ENCODE peak calls at places on chromosomes 12 and 14, in ten cellular contexts. A is bronchial epithelial cell, D is Peyer's patch, H is cardiac muscle cell, P is amniotic epithelial cell, J is fibroblast of mammary gland, V is lower leg skin, B is LoVo, G is psoas muscle, Z is KG1. X is an unnamed sample.

GRCh38 chr12:15684896-15685658 is 104.1 kb downstream of the EPS8 start:
- DNase-seq in A (no peak), D (no peak), H (no peak), P (no peak), J (peak), V (no peak), B (no peak), G (no peak), Z (no peak), X (peak)

GRCh38 chr14:29462271-29462670 is 465.4 kb downstream of the PRKD1 start:
- DNase-seq in A (no peak), D (no peak), H (no peak), P (no peak), J (no peak), V (no peak), B (no peak), G (no peak), Z (no peak), X (no peak)

GRCh38 chr14:102085503-102085902 is 1.3 kb downstream of the HSP90AA1 start:
- DNase-seq in A (no peak), D (no peak), H (no peak), P (no peak), J (no peak), V (no peak), B (peak), G (no peak), Z (no peak), X (no peak)

GRCh38 chr12:132966676-132967415 is 10.7 kb upstream of the ZNF605 start:
- DNase-seq in A (no peak), D (no peak), H (no peak), P (no peak), J (no peak), V (peak), B (no peak), G (no peak), Z (no peak), X (no peak)

GRCh38 chr12:53279283-53279869 is 11.3 kb downstream of the ESPL1 start:
- DNase-seq in A (no peak), D (peak), H (no peak), P (no peak), J (no peak), V (no peak), B (no peak), G (no peak), Z (no peak), X (no peak)

GRCh38 chr12:32515137-32515860 is 115.9 kb downstream of the FGD4 start:
- DNase-seq in A (no peak), D (no peak), H (no peak), P (no peak), J (no peak), V (no peak), B (no peak), G (no peak), Z (no peak), X (no peak)

GRCh38 chr14:85252011-85252410 is 277.9 kb upstream of the FLRT2 start:
- DNase-seq in A (peak), D (no peak), H (no peak), P (peak), J (peak), V (no peak), B (no peak), G (no peak), Z (no peak), X (peak)

GRCh38 chr14:89672636-89673279 is 255.7 kb upstream of the FOXN3 start:
- DNase-seq in A (no peak), D (peak), H (peak), P (peak), J (no peak), V (no peak), B (peak), G (no peak), Z (no peak), X (no peak)

GRCh38 chr12:24226745-24227350 is 277.4 kb upstream of the SOX5 start:
- DNase-seq in A (peak), D (no peak), H (no peak), P (peak), J (peak), V (no peak), B (peak), G (no peak), Z (no peak), X (peak)

GRCh38 chr14:99234982-99235491 is 37.0 kb downstream of the BCL11B start:
- DNase-seq in A (peak), D (no peak), H (peak), P (no peak), J (no peak), V (no peak), B (no peak), G (no peak), Z (no peak), X (no peak)

GRCh38 chr12:12902036-12902435 is 10.7 kb downstream of the GPRC5A start:
- DNase-seq in A (peak), D (no peak), H (no peak), P (peak), J (peak), V (no peak), B (peak), G (no peak), Z (no peak), X (peak)

X was measured in LHCN-M2.